ENCODE peak calls at places on chromosome 17, in six cellular contexts. M is left cardiac atrium; P is astrocyte of the spinal cord; U is MCF 10A; J is neural crest cell; D is stimulated activated CD8-positive, alpha-beta memory T cell treated with anti-CD3 and anti-CD28 coated beads, Interleukin-4, amount 100 ng/mL, for 24 hours. K is an unnamed sample.

GRCh38 chr17:58320570-58321323 is 7.8 kb downstream of the TSPOAP1 start:
- DNase-seq in M (no peak), P (no peak), J (no peak), U (no peak), D (no peak), K (no peak)

GRCh38 chr17:31531336-31532160 is 140.1 kb downstream of the RAB11FIP4 start:
- DNase-seq in D (no peak), U (no peak), M (no peak), J (no peak), P (no peak), K (no peak)

GRCh38 chr17:81091134-81091530 is 56.2 kb downstream of the BAIAP2 start:
- DNase-seq in M (no peak), D (no peak), P (no peak), U (no peak), J (no peak), K (no peak)

GRCh38 chr17:67311551-67311950 is 54.8 kb downstream of the PSMD12 start:
- DNase-seq in P (no peak), D (no peak), U (no peak), M (no peak), J (no peak), K (no peak)

GRCh38 chr17:1074886-1075665 is 78.1 kb downstream of the TIMM22 start:
- DNase-seq in U (no peak), D (no peak), P (no peak), J (no peak), M (peak), K (no peak)

GRCh38 chr17:38528101-38528500 is 77.7 kb downstream of the SRCIN1 start:
- DNase-seq in D (no peak), M (no peak), U (no peak), P (no peak), J (no peak), K (no peak)

GRCh38 chr17:43665038-43665386 is 3.3 kb upstream of the MEOX1 start:
- DNase-seq in D (no peak), P (no peak), J (no peak), M (no peak), U (no peak), K (no peak)

GRCh38 chr17:72349011-72349410 is 228.2 kb downstream of the SOX9 start:
- DNase-seq in M (no peak), D (no peak), P (no peak), U (no peak), J (no peak), K (no peak)

GRCh38 chr17:50591338-50591737 is 30.8 kb downstream of the CACNA1G start:
- DNase-seq in U (no peak), J (no peak), D (no peak), P (no peak), M (no peak), K (no peak)

GRCh38 chr17:6554871-6555330 is 1.5 kb downstream of the PITPNM3 start:
- DNase-seq in M (no peak), J (no peak), P (no peak), U (no peak), D (no peak), K (no peak)

GRCh38 chr17:57536289-57536688 is 208.8 kb downstream of the CCDC182 start:
- DNase-seq in M (no peak), U (no peak), P (no peak), D (no peak), J (no peak), K (no peak)

GRCh38 chr17:79841369-79842135 is 2.3 kb upstream of the CBX4 start:
- DNase-seq in D (no peak), M (no peak), J (no peak), P (no peak), U (no peak), K (no peak)

GRCh38 chr17:7632492-7632894 is 2.6 kb downstream of the SHBG start:
- DNase-seq in D (no peak), J (no peak), U (peak), M (no peak), P (peak), K (peak)

GRCh38 chr17:79463421-79464309 is 147.2 kb downstream of the RBFOX3 start:
- DNase-seq in D (no peak), J (no peak), P (no peak), U (no peak), M (no peak), K (no peak)

GRCh38 chr17:50248255-50248654 is 26.0 kb upstream of the TMEM92 start:
- DNase-seq in D (no peak), P (no peak), U (no peak), J (no peak), M (no peak), K (no peak)

GRCh38 chr17:16283705-16284104 is 66.7 kb downstream of the PIGL start:
- DNase-seq in P (peak), J (no peak), U (no peak), M (no peak), D (no peak), K (no peak)

GRCh38 chr17:63934391-63935112 is 2.4 kb upstream of the CD79B start:
- DNase-seq in D (no peak), U (no peak), P (no peak), J (no peak), M (no peak), K (no peak)

GRCh38 chr17:75516619-75517276 is 420 bp downstream of the TSEN54 start:
- DNase-seq in D (no peak), J (peak), M (peak), P (no peak), U (no peak), K (peak)

GRCh38 chr17:2084766-2085647 is 30.1 kb downstream of the HIC1 start:
- DNase-seq in M (peak), U (peak), D (no peak), P (peak), J (no peak), K (no peak)

GRCh38 chr17:47802341-47803022 is 19.1 kb downstream of the OSBPL7 start:
- DNase-seq in J (peak), M (no peak), D (peak), U (peak), P (peak), K (peak)

GRCh38 chr17:17751489-17751995 is 70.3 kb downstream of the RAI1 start:
- DNase-seq in J (no peak), P (no peak), D (no peak), M (no peak), U (no peak), K (peak)

GRCh38 chr17:39730095-39730921 is at the start of gene MIEN1:
- DNase-seq in U (peak), P (peak), D (peak), M (peak), J (peak), K (peak)

GRCh38 chr17:79027925-79028491 is 4.0 kb downstream of the C1QTNF1 start:
- DNase-seq in U (peak), J (no peak), D (no peak), M (peak), P (no peak), K (no peak)

GRCh38 chr17:78034429-78035091 is 76.1 kb downstream of the TNRC6C start:
- DNase-seq in D (no peak), J (no peak), M (no peak), P (peak), U (peak), K (no peak)

GRCh38 chr17:75561927-75562603 is 25.5 kb upstream of the MYO15B start:
- DNase-seq in J (no peak), M (no peak), U (peak), D (no peak), P (peak), K (no peak)

GRCh38 chr17:17110520-17110919 is 68.3 kb downstream of the MPRIP start:
- DNase-seq in P (no peak), J (no peak), D (no peak), U (no peak), M (peak), K (no peak)

GRCh38 chr17:38627957-38628356 is 22.2 kb upstream of the SRCIN1 start:
- DNase-seq in P (no peak), J (no peak), U (no peak), M (no peak), D (no peak), K (no peak)

K was measured in OCI-LY7.